ENCODE peak calls at places on chromosomes 2 and 18, in nine cellular contexts. One of them, this sample, is unnamed.
A peak's percentile ranks its signal among the peaks of the same experiment; 100 is the strongest.

GRCh38 chr18:79786781-79787526 is 10.8 kb upstream of the KCNG2 start:
- DNase-seq in WTC11: no peak
- DNase-seq in stimulated activated CD4-positive, alpha-beta T cell treated with anti-CD3 and anti-CD28 coated beads, Interleukin-2, amount 100 ng/mL, for 48 hours: no peak
- DNase-seq in HS-27A: no peak
- DNase-seq in brain microvascular endothelial cell: no peak
- DNase-seq in nephron progenitor cell: no peak
- DNase-seq in Karpas-422: no peak
- DNase-seq in activated CD4-positive, alpha-beta T cell treated with anti-CD3 and anti-CD28 coated beads, Interleukin-2, amount 50 U/mL, for 48 hours: no peak
- DNase-seq in NCI-H1417: no peak
- DNase-seq in this sample: no peak

GRCh38 chr2:119734051-119734450 is 25.7 kb upstream of the PTPN4 start:
- DNase-seq in NCI-H1417: no peak
- DNase-seq in nephron progenitor cell: no peak
- DNase-seq in brain microvascular endothelial cell: no peak
- DNase-seq in activated CD4-positive, alpha-beta T cell treated with anti-CD3 and anti-CD28 coated beads, Interleukin-2, amount 50 U/mL, for 48 hours: no peak
- DNase-seq in WTC11: no peak
- DNase-seq in Karpas-422: no peak
- DNase-seq in HS-27A: no peak
- DNase-seq in stimulated activated CD4-positive, alpha-beta T cell treated with anti-CD3 and anti-CD28 coated beads, Interleukin-2, amount 100 ng/mL, for 48 hours: no peak
- DNase-seq in this sample: no peak

GRCh38 chr18:31563778-31564177 is 27.9 kb upstream of the TTR start:
- DNase-seq in stimulated activated CD4-positive, alpha-beta T cell treated with anti-CD3 and anti-CD28 coated beads, Interleukin-2, amount 100 ng/mL, for 48 hours: no peak
- DNase-seq in HS-27A: no peak
- DNase-seq in NCI-H1417: no peak
- DNase-seq in nephron progenitor cell: no peak
- DNase-seq in brain microvascular endothelial cell: no peak
- DNase-seq in Karpas-422: peak; percentile 57
- DNase-seq in activated CD4-positive, alpha-beta T cell treated with anti-CD3 and anti-CD28 coated beads, Interleukin-2, amount 50 U/mL, for 48 hours: no peak
- DNase-seq in WTC11: no peak
- DNase-seq in this sample: no peak

GRCh38 chr2:26172189-26172865 is 561 bp upstream of the GAREM2 start:
- DNase-seq in Karpas-422: no peak
- DNase-seq in NCI-H1417: no peak
- DNase-seq in stimulated activated CD4-positive, alpha-beta T cell treated with anti-CD3 and anti-CD28 coated beads, Interleukin-2, amount 100 ng/mL, for 48 hours: no peak
- DNase-seq in WTC11: peak; percentile 55
- DNase-seq in HS-27A: no peak
- DNase-seq in brain microvascular endothelial cell: no peak
- DNase-seq in nephron progenitor cell: peak; percentile 76
- DNase-seq in activated CD4-positive, alpha-beta T cell treated with anti-CD3 and anti-CD28 coated beads, Interleukin-2, amount 50 U/mL, for 48 hours: no peak
- DNase-seq in this sample: no peak

GRCh38 chr2:28492276-28492675 is 3.6 kb upstream of the PLB1 start:
- DNase-seq in nephron progenitor cell: no peak
- DNase-seq in HS-27A: no peak
- DNase-seq in Karpas-422: no peak
- DNase-seq in activated CD4-positive, alpha-beta T cell treated with anti-CD3 and anti-CD28 coated beads, Interleukin-2, amount 50 U/mL, for 48 hours: no peak
- DNase-seq in WTC11: no peak
- DNase-seq in NCI-H1417: no peak
- DNase-seq in stimulated activated CD4-positive, alpha-beta T cell treated with anti-CD3 and anti-CD28 coated beads, Interleukin-2, amount 100 ng/mL, for 48 hours: no peak
- DNase-seq in brain microvascular endothelial cell: no peak
- DNase-seq in this sample: no peak

GRCh38 chr18:48785091-48785614 is 165.6 kb downstream of the SMAD7 start:
- DNase-seq in nephron progenitor cell: no peak
- DNase-seq in NCI-H1417: no peak
- DNase-seq in brain microvascular endothelial cell: no peak
- DNase-seq in HS-27A: no peak
- DNase-seq in stimulated activated CD4-positive, alpha-beta T cell treated with anti-CD3 and anti-CD28 coated beads, Interleukin-2, amount 100 ng/mL, for 48 hours: no peak
- DNase-seq in Karpas-422: peak; percentile 91
- DNase-seq in activated CD4-positive, alpha-beta T cell treated with anti-CD3 and anti-CD28 coated beads, Interleukin-2, amount 50 U/mL, for 48 hours: peak; percentile 29
- DNase-seq in WTC11: no peak
- DNase-seq in this sample: no peak

GRCh38 chr2:49278561-49278960 is 124.2 kb upstream of the FSHR start:
- DNase-seq in WTC11: no peak
- DNase-seq in Karpas-422: no peak
- DNase-seq in NCI-H1417: no peak
- DNase-seq in stimulated activated CD4-positive, alpha-beta T cell treated with anti-CD3 and anti-CD28 coated beads, Interleukin-2, amount 100 ng/mL, for 48 hours: no peak
- DNase-seq in HS-27A: no peak
- DNase-seq in activated CD4-positive, alpha-beta T cell treated with anti-CD3 and anti-CD28 coated beads, Interleukin-2, amount 50 U/mL, for 48 hours: no peak
- DNase-seq in brain microvascular endothelial cell: no peak
- DNase-seq in nephron progenitor cell: no peak
- DNase-seq in this sample: no peak

GRCh38 chr2:191251014-191251413 is 5.8 kb downstream of the MYO1B start:
- DNase-seq in brain microvascular endothelial cell: no peak
- DNase-seq in NCI-H1417: no peak
- DNase-seq in Karpas-422: no peak
- DNase-seq in stimulated activated CD4-positive, alpha-beta T cell treated with anti-CD3 and anti-CD28 coated beads, Interleukin-2, amount 100 ng/mL, for 48 hours: no peak
- DNase-seq in activated CD4-positive, alpha-beta T cell treated with anti-CD3 and anti-CD28 coated beads, Interleukin-2, amount 50 U/mL, for 48 hours: no peak
- DNase-seq in nephron progenitor cell: no peak
- DNase-seq in WTC11: no peak
- DNase-seq in HS-27A: no peak
- DNase-seq in this sample: no peak

GRCh38 chr2:238320648-238321281 is 447 bp downstream of the TRAF3IP1 start:
- DNase-seq in Karpas-422: peak; percentile 56
- DNase-seq in NCI-H1417: no peak
- DNase-seq in HS-27A: no peak
- DNase-seq in activated CD4-positive, alpha-beta T cell treated with anti-CD3 and anti-CD28 coated beads, Interleukin-2, amount 50 U/mL, for 48 hours: no peak
- DNase-seq in nephron progenitor cell: peak; percentile 44
- DNase-seq in stimulated activated CD4-positive, alpha-beta T cell treated with anti-CD3 and anti-CD28 coated beads, Interleukin-2, amount 100 ng/mL, for 48 hours: peak; percentile 3
- DNase-seq in brain microvascular endothelial cell: no peak
- DNase-seq in WTC11: peak; percentile 36
- DNase-seq in this sample: no peak